ENCODE peak calls at places on chromosomes 3 and 15, in six cellular contexts. One of them, this sample, is unnamed.

GRCh38 chr3:132210476-132211346 is 106.5 kb upstream of the ACP3 start:
- DNase-seq in K562: peak
- DNase-seq in H1: peak
- DNase-seq in HepG2: peak
- DNase-seq in GM12878: no peak
- DNase-seq in GM23338: peak
- DNase-seq in this sample: peak

GRCh38 chr3:110576962-110577361 is 494.7 kb upstream of the NECTIN3 start:
- DNase-seq in K562: no peak
- DNase-seq in H1: peak
- DNase-seq in HepG2: no peak
- DNase-seq in GM12878: no peak
- DNase-seq in GM23338: peak
- DNase-seq in this sample: peak

GRCh38 chr3:71722693-71723092 is 2.5 kb downstream of the EIF4E3 start:
- DNase-seq in K562: no peak
- DNase-seq in H1: no peak
- DNase-seq in HepG2: no peak
- DNase-seq in GM12878: no peak
- DNase-seq in GM23338: no peak
- DNase-seq in this sample: no peak

GRCh38 chr3:31321620-31322019 is 211.1 kb upstream of the STT3B start:
- DNase-seq in K562: no peak
- DNase-seq in H1: no peak
- DNase-seq in HepG2: no peak
- DNase-seq in GM12878: no peak
- DNase-seq in GM23338: no peak
- DNase-seq in this sample: no peak

GRCh38 chr3:38458796-38459498 is 5.3 kb downstream of the ACVR2B start:
- DNase-seq in K562: no peak
- DNase-seq in H1: no peak
- DNase-seq in HepG2: no peak
- DNase-seq in GM12878: no peak
- DNase-seq in GM23338: no peak
- DNase-seq in this sample: no peak

GRCh38 chr3:42515976-42516375 is 13.5 kb downstream of the VIPR1 start:
- DNase-seq in K562: no peak
- DNase-seq in H1: no peak
- DNase-seq in HepG2: no peak
- DNase-seq in GM12878: no peak
- DNase-seq in GM23338: no peak
- DNase-seq in this sample: no peak

GRCh38 chr15:27414168-27414870 is 443.3 kb downstream of the GABRG3 start:
- DNase-seq in K562: no peak
- DNase-seq in H1: no peak
- DNase-seq in HepG2: no peak
- DNase-seq in GM12878: no peak
- DNase-seq in GM23338: no peak
- DNase-seq in this sample: no peak

GRCh38 chr3:108820586-108820985 is 2.0 kb upstream of the TRAT1 start:
- DNase-seq in K562: no peak
- DNase-seq in H1: no peak
- DNase-seq in HepG2: no peak
- DNase-seq in GM12878: no peak
- DNase-seq in GM23338: no peak
- DNase-seq in this sample: no peak

GRCh38 chr3:63141-63845 is 133.3 kb upstream of the CHL1 start:
- DNase-seq in K562: no peak
- DNase-seq in H1: no peak
- DNase-seq in HepG2: peak
- DNase-seq in GM12878: no peak
- DNase-seq in GM23338: no peak
- DNase-seq in this sample: no peak

DNA sequence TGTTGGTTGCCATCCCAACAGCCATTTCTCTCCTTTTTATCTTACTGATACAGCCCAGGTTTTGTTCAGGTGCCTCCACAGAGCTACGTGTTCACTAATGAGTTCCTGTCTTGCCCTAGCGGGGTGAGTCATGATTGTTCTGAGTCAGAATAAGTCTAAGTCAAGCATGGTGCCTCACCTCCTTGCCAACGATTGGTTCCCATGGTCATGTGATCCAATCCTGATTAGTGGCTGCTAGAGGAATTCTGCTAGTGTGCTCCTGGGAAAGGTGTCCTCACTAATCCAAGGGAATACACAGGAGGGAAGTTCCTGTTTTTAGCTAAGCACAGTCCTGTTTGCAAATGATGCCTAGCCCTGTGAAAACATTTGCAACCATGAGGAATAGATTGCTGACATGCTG is 99.8 kb downstream of the NSUN3 start:
- DNase-seq in K562: peak
- DNase-seq in H1: no peak
- DNase-seq in HepG2: peak
- DNase-seq in GM12878: no peak
- DNase-seq in GM23338: peak
- DNase-seq in this sample: no peak
- TF ChIP-seq CREB1 in K562: no peak
- TF ChIP-seq CREB1 in H1: no peak
- TF ChIP-seq CREB1 in HepG2: no peak
- TF ChIP-seq CREB1 in GM12878: no peak
- TF ChIP-seq CREB1 in GM23338: no peak
- TF ChIP-seq CREB1 in this sample: no peak

GRCh38 chr15:62391565-62392262 is 226.6 kb upstream of the C2CD4B start:
- DNase-seq in K562: peak
- DNase-seq in H1: peak
- DNase-seq in HepG2: peak
- DNase-seq in GM12878: no peak
- DNase-seq in GM23338: peak
- DNase-seq in this sample: peak
- TF ChIP-seq CREB1 in K562: no peak
- TF ChIP-seq CREB1 in H1: no peak
- TF ChIP-seq CREB1 in HepG2: no peak
- TF ChIP-seq CREB1 in GM12878: no peak
- TF ChIP-seq CREB1 in GM23338: no peak
- TF ChIP-seq CREB1 in this sample: no peak

GRCh38 chr15:83066034-83066760 is 855 bp downstream of the BTBD1 start:
- DNase-seq in K562: no peak
- DNase-seq in H1: no peak
- DNase-seq in HepG2: no peak
- DNase-seq in GM12878: no peak
- DNase-seq in GM23338: no peak
- DNase-seq in this sample: no peak
- TF ChIP-seq CREB1 in K562: peak
- TF ChIP-seq CREB1 in H1: no peak
- TF ChIP-seq CREB1 in HepG2: no peak
- TF ChIP-seq CREB1 in GM12878: no peak
- TF ChIP-seq CREB1 in GM23338: no peak
- TF ChIP-seq CREB1 in this sample: no peak

GRCh38 chr3:23183731-23184130 is 19.4 kb upstream of the UBE2E2 start:
- DNase-seq in K562: peak
- DNase-seq in H1: peak
- DNase-seq in HepG2: peak
- DNase-seq in GM12878: no peak
- DNase-seq in GM23338: peak
- DNase-seq in this sample: peak
- TF ChIP-seq CREB1 in K562: no peak
- TF ChIP-seq CREB1 in H1: peak
- TF ChIP-seq CREB1 in HepG2: no peak
- TF ChIP-seq CREB1 in GM12878: no peak
- TF ChIP-seq CREB1 in GM23338: no peak
- TF ChIP-seq CREB1 in this sample: no peak

GRCh38 chr3:27675287-27675686 is 46.8 kb downstream of the EOMES start:
- DNase-seq in K562: no peak
- DNase-seq in H1: no peak
- DNase-seq in HepG2: no peak
- DNase-seq in GM12878: no peak
- DNase-seq in GM23338: no peak
- DNase-seq in this sample: no peak
- TF ChIP-seq CREB1 in K562: no peak
- TF ChIP-seq CREB1 in H1: no peak
- TF ChIP-seq CREB1 in HepG2: no peak
- TF ChIP-seq CREB1 in GM12878: no peak
- TF ChIP-seq CREB1 in GM23338: no peak
- TF ChIP-seq CREB1 in this sample: no peak

GRCh38 chr15:55358471-55358870 is 39.4 kb downstream of the PIGB start:
- DNase-seq in K562: no peak
- DNase-seq in H1: no peak
- DNase-seq in HepG2: no peak
- DNase-seq in GM12878: no peak
- DNase-seq in GM23338: no peak
- DNase-seq in this sample: no peak
- TF ChIP-seq CREB1 in K562: no peak
- TF ChIP-seq CREB1 in H1: no peak
- TF ChIP-seq CREB1 in HepG2: no peak
- TF ChIP-seq CREB1 in GM12878: no peak
- TF ChIP-seq CREB1 in GM23338: no peak
- TF ChIP-seq CREB1 in this sample: no peak

GRCh38 chr3:169117264-169117663 is 546.2 kb downstream of the MECOM start:
- DNase-seq in K562: no peak
- DNase-seq in H1: no peak
- DNase-seq in HepG2: no peak
- DNase-seq in GM12878: no peak
- DNase-seq in GM23338: no peak
- DNase-seq in this sample: no peak
- TF ChIP-seq CREB1 in K562: no peak
- TF ChIP-seq CREB1 in H1: no peak
- TF ChIP-seq CREB1 in HepG2: no peak
- TF ChIP-seq CREB1 in GM12878: no peak
- TF ChIP-seq CREB1 in GM23338: no peak
- TF ChIP-seq CREB1 in this sample: no peak

GRCh38 chr3:76684946-76685345 is 355.0 kb upstream of the ROBO2 start:
- DNase-seq in K562: no peak
- DNase-seq in H1: no peak
- DNase-seq in HepG2: no peak
- DNase-seq in GM12878: no peak
- DNase-seq in GM23338: no peak
- DNase-seq in this sample: no peak

GRCh38 chr3:76687019-76687418 is 352.9 kb upstream of the ROBO2 start:
- DNase-seq in K562: no peak
- DNase-seq in H1: no peak
- DNase-seq in HepG2: no peak
- DNase-seq in GM12878: no peak
- DNase-seq in GM23338: no peak
- DNase-seq in this sample: no peak

GRCh38 chr3:76679510-76679909 is 360.4 kb upstream of the ROBO2 start:
- DNase-seq in K562: no peak
- DNase-seq in H1: no peak
- DNase-seq in HepG2: peak
- DNase-seq in GM12878: no peak
- DNase-seq in GM23338: peak
- DNase-seq in this sample: no peak

GRCh38 chr3:76685858-76686257 is 354.0 kb upstream of the ROBO2 start:
- DNase-seq in K562: no peak
- DNase-seq in H1: no peak
- DNase-seq in HepG2: peak
- DNase-seq in GM12878: no peak
- DNase-seq in GM23338: peak
- DNase-seq in this sample: no peak

GRCh38 chr3:76683256-76683655 is 356.6 kb upstream of the ROBO2 start:
- DNase-seq in K562: no peak
- DNase-seq in H1: no peak
- DNase-seq in HepG2: no peak
- DNase-seq in GM12878: no peak
- DNase-seq in GM23338: no peak
- DNase-seq in this sample: no peak
- TF ChIP-seq CREB1 in K562: no peak
- TF ChIP-seq CREB1 in H1: no peak
- TF ChIP-seq CREB1 in HepG2: no peak
- TF ChIP-seq CREB1 in GM12878: no peak
- TF ChIP-seq CREB1 in GM23338: no peak
- TF ChIP-seq CREB1 in this sample: no peak

GRCh38 chr3:98512576-98512975 is 10.1 kb downstream of the CLDND1 start:
- DNase-seq in K562: no peak
- DNase-seq in H1: no peak
- DNase-seq in HepG2: no peak
- DNase-seq in GM12878: no peak
- DNase-seq in GM23338: no peak
- DNase-seq in this sample: no peak
- TF ChIP-seq CREB1 in K562: no peak
- TF ChIP-seq CREB1 in H1: no peak
- TF ChIP-seq CREB1 in HepG2: no peak
- TF ChIP-seq CREB1 in GM12878: no peak
- TF ChIP-seq CREB1 in GM23338: no peak
- TF ChIP-seq CREB1 in this sample: no peak

This sample was measured in WTC11.